ENCODE peak calls at places on chromosomes 12 and 14, in four cellular contexts. One of them, this sample, is unnamed.

GRCh38 chr12:57456145-57456700 is 1.1 kb downstream of the INHBE start:
- DNase-seq in HL-60: no peak
- DNase-seq in K562: peak; percentile 37
- DNase-seq in GM12878: no peak
- DNase-seq in this sample: no peak

GRCh38 chr14:50064993-50065392 is 51.4 kb downstream of the VCPKMT start:
- DNase-seq in K562: no peak
- DNase-seq in GM12878: peak; percentile 98
- DNase-seq in HL-60: peak; percentile 88
- DNase-seq in this sample: peak; percentile 45

GRCh38 chr12:19130224-19131019 is 889 bp downstream of the PLEKHA5 start:
- DNase-seq in K562: peak; percentile 43
- DNase-seq in GM12878: no peak
- DNase-seq in HL-60: peak; percentile 8
- DNase-seq in this sample: peak; percentile 11

GRCh38 chr12:113403435-113404415 is at the start of gene SDS:
- DNase-seq in GM12878: no peak
- DNase-seq in HL-60: peak; percentile 76
- DNase-seq in K562: peak; percentile 56
- DNase-seq in this sample: no peak

GRCh38 chr12:111122458-111122878 is 202.1 kb upstream of the MYL2 start:
- DNase-seq in HL-60: no peak
- DNase-seq in GM12878: no peak
- DNase-seq in K562: no peak
- DNase-seq in this sample: no peak

GRCh38 chr12:49902399-49903350 is 1.0 kb downstream of the FAIM2 start:
- DNase-seq in K562: peak; percentile 72
- DNase-seq in GM12878: no peak
- DNase-seq in HL-60: no peak
- DNase-seq in this sample: no peak

GRCh38 chr12:118187746-118188390 is 51.9 kb downstream of the PEBP1 start:
- DNase-seq in HL-60: no peak
- DNase-seq in GM12878: no peak
- DNase-seq in K562: no peak
- DNase-seq in this sample: no peak

GRCh38 chr12:42588981-42589464 is 523 bp downstream of the PRICKLE1 start:
- DNase-seq in GM12878: no peak
- DNase-seq in K562: peak; percentile 16
- DNase-seq in HL-60: peak; percentile 41
- DNase-seq in this sample: no peak

GRCh38 chr14:59870277-59871165 is at the start of gene RTN1:
- DNase-seq in HL-60: no peak
- DNase-seq in K562: peak; percentile 6
- DNase-seq in GM12878: no peak
- DNase-seq in this sample: peak; percentile 39

GRCh38 chr12:2198088-2198501 is 145.3 kb downstream of the CACNA1C start:
- DNase-seq in HL-60: no peak
- DNase-seq in GM12878: no peak
- DNase-seq in K562: no peak
- DNase-seq in this sample: no peak

GRCh38 chr12:111298583-111299436 is 70.1 kb downstream of the PHETA1 start:
- DNase-seq in HL-60: peak; percentile 18
- DNase-seq in GM12878: no peak
- DNase-seq in K562: peak; percentile 73
- DNase-seq in this sample: peak; percentile 76

GRCh38 chr12:93908846-93909592 is 231.8 kb downstream of the CRADD start:
- DNase-seq in GM12878: no peak
- DNase-seq in K562: no peak
- DNase-seq in HL-60: no peak
- DNase-seq in this sample: no peak

GRCh38 chr12:98417303-98417702 is 98.1 kb upstream of the TMPO start:
- DNase-seq in HL-60: peak; percentile 67
- DNase-seq in GM12878: no peak
- DNase-seq in K562: no peak
- DNase-seq in this sample: no peak

GRCh38 chr12:51662728-51663154 is 71.7 kb downstream of the SCN8A start:
- DNase-seq in K562: no peak
- DNase-seq in GM12878: no peak
- DNase-seq in HL-60: no peak
- DNase-seq in this sample: no peak

GRCh38 chr14:30995674-30996073 is 29.8 kb upstream of the AP4S1 start:
- DNase-seq in GM12878: no peak
- DNase-seq in K562: no peak
- DNase-seq in HL-60: no peak
- DNase-seq in this sample: no peak

GRCh38 chr14:105161314-105161713 is 7.3 kb downstream of the JAG2 start:
- DNase-seq in HL-60: no peak
- DNase-seq in K562: no peak
- DNase-seq in GM12878: no peak
- DNase-seq in this sample: no peak

GRCh38 chr12:129720618-129721017 is 183.2 kb downstream of the TMEM132D start:
- DNase-seq in K562: no peak
- DNase-seq in HL-60: no peak
- DNase-seq in GM12878: no peak
- DNase-seq in this sample: no peak

GRCh38 chr12:977163-977562 is 13.9 kb upstream of the ERC1 start:
- DNase-seq in GM12878: no peak
- DNase-seq in K562: no peak
- DNase-seq in HL-60: no peak
- DNase-seq in this sample: no peak

GRCh38 chr12:9674226-9674590 is 4.7 kb downstream of the CLEC2D start:
- DNase-seq in GM12878: no peak
- DNase-seq in HL-60: no peak
- DNase-seq in K562: no peak
- DNase-seq in this sample: no peak

GRCh38 chr12:132388379-132389015 is 59.1 kb upstream of the GALNT9 start:
- DNase-seq in GM12878: no peak
- DNase-seq in K562: no peak
- DNase-seq in HL-60: no peak
- DNase-seq in this sample: no peak

GRCh38 chr14:101593411-101594181 is 32.3 kb downstream of the DIO3 start:
- DNase-seq in HL-60: no peak
- DNase-seq in K562: no peak
- DNase-seq in GM12878: no peak
- DNase-seq in this sample: no peak

GRCh38 chr14:50099335-50099734 is 17.0 kb downstream of the VCPKMT start:
- DNase-seq in K562: no peak
- DNase-seq in HL-60: no peak
- DNase-seq in GM12878: no peak
- DNase-seq in this sample: no peak

GRCh38 chr14:23339506-23340268 is 13.0 kb downstream of the SLC22A17 start:
- DNase-seq in GM12878: no peak
- DNase-seq in K562: no peak
- DNase-seq in HL-60: no peak
- DNase-seq in this sample: no peak

GRCh38 chr14:88470542-88471440 is 84.0 kb downstream of the PTPN21 start:
- DNase-seq in HL-60: no peak
- DNase-seq in K562: no peak
- DNase-seq in GM12878: no peak
- DNase-seq in this sample: no peak

GRCh38 chr12:57210461-57210860 is 6.1 kb upstream of the NXPH4 start:
- DNase-seq in GM12878: no peak
- DNase-seq in HL-60: no peak
- DNase-seq in K562: no peak
- DNase-seq in this sample: no peak

GRCh38 chr12:67982165-67982563 is 7.1 kb upstream of the IFNG-AS1 start:
- DNase-seq in K562: no peak
- DNase-seq in HL-60: no peak
- DNase-seq in GM12878: no peak
- DNase-seq in this sample: no peak

GRCh38 chr12:113822986-113823385 is 143.1 kb downstream of the RBM19 start:
- DNase-seq in HL-60: no peak
- DNase-seq in K562: peak; percentile 33
- DNase-seq in GM12878: no peak
- DNase-seq in this sample: no peak

GRCh38 chr12:2682301-2683282 is 112.2 kb upstream of the FKBP4 start:
- DNase-seq in HL-60: no peak
- DNase-seq in K562: no peak
- DNase-seq in GM12878: no peak
- DNase-seq in this sample: no peak

DNA sequence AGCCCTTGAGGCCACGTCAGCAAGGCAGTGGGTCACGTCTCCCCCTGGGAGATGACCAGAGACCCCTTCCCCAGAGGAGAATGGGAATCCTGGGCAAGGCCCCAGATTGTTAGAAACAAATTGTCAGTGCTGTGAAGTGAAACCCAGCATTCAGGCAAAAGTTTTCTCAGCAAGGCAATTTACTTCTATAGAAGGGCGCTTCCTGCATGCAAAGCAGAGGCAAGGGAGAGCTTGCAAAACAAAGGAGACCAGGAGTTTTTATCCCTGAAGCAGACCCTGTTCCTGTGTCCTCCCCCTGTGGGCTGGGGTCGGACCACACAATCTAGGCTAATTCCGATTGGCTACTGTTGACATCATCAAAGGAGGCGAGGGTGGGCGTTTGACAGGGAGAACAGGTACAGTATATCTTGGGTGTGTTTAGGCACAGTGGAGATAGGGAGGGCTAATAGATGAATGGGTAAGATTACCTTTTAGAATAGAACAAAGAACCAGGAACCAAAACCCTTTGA is 114.2 kb downstream of the RIN3 start:
- DNase-seq in HL-60: no peak
- DNase-seq in K562: no peak
- DNase-seq in GM12878: no peak
- DNase-seq in this sample: no peak
- TF ChIP-seq SPI1 in HL-60: no peak
- TF ChIP-seq SPI1 in K562: no peak
- TF ChIP-seq SPI1 in GM12878: no peak
- TF ChIP-seq SPI1 in this sample: no peak

DNA sequence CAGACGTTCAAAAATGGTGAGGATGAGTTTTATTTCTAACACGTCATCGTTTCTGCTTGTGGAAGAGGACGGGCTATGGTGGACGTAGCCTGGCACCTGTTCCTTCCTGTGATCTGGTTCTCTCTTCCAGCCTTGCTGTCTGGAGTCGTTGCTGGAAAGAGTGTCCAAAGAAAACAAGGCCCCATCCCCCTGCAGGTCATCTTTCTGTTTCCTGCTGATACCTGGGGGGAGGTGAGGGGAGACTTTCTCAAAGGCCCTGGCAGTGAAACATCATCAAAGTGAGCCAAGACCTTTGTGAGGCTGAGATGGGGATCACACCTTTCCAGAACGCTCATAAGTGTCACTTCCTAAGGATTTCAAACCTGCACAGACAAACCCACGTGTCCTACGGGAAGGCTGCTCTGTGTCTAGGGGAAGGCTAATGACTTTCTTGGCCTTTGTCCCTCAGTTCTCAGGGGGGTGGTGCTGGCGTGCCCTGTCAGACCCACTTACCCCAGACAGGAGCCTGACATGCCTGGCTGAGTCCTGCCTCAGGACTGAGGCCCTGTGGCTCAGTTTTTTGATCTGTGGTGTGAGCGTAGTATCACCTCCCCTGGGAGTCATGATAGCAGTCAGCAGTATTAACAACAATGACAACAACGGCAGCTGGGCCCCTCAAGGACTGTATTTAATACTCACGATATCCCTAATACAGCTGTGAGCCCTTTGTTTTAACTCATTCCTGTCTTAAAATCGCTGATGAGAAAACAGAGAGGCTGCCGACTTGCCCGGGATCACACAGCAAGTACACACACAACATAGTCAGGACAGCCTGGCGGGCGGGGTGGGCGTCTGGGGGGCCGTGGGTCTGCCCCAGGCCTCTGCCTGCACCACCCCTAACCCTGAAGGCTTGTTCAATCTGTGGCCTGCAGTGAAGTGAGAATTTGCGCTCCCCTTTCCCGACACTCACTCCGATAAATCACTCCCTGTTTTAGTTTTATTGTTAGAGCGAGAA is 235.3 kb downstream of the SLC41A2 start:
- DNase-seq in HL-60: no peak
- DNase-seq in K562: no peak
- DNase-seq in GM12878: no peak
- DNase-seq in this sample: no peak
- TF ChIP-seq SPI1 in HL-60: no peak
- TF ChIP-seq SPI1 in K562: no peak
- TF ChIP-seq SPI1 in GM12878: no peak
- TF ChIP-seq SPI1 in this sample: no peak

GRCh38 chr14:61126083-61126962 is 145.3 kb downstream of the SLC38A6 start:
- DNase-seq in GM12878: no peak
- DNase-seq in HL-60: no peak
- DNase-seq in K562: no peak
- DNase-seq in this sample: no peak
- TF ChIP-seq SPI1 in GM12878: no peak
- TF ChIP-seq SPI1 in HL-60: no peak
- TF ChIP-seq SPI1 in K562: no peak
- TF ChIP-seq SPI1 in this sample: no peak

GRCh38 chr12:64103821-64104220 is 118.3 kb downstream of the KICS2 start:
- DNase-seq in K562: no peak
- DNase-seq in HL-60: no peak
- DNase-seq in GM12878: no peak
- DNase-seq in this sample: no peak
- TF ChIP-seq SPI1 in K562: no peak
- TF ChIP-seq SPI1 in HL-60: no peak
- TF ChIP-seq SPI1 in GM12878: no peak
- TF ChIP-seq SPI1 in this sample: no peak

GRCh38 chr12:4562034-4562657 is at the start of gene DYRK4:
- DNase-seq in K562: peak; percentile 77
- DNase-seq in HL-60: no peak
- DNase-seq in GM12878: no peak
- DNase-seq in this sample: no peak
- TF ChIP-seq SPI1 in K562: no peak
- TF ChIP-seq SPI1 in HL-60: no peak
- TF ChIP-seq SPI1 in GM12878: no peak
- TF ChIP-seq SPI1 in this sample: no peak

GRCh38 chr12:12916135-12916956 is 25.0 kb downstream of the GPRC5A start:
- DNase-seq in HL-60: peak; percentile 52
- DNase-seq in K562: peak; percentile 70
- DNase-seq in GM12878: no peak
- DNase-seq in this sample: peak; percentile 58

GRCh38 chr12:12909995-12910391 is 18.6 kb downstream of the GPRC5A start:
- DNase-seq in HL-60: no peak
- DNase-seq in K562: no peak
- DNase-seq in GM12878: no peak
- DNase-seq in this sample: no peak

GRCh38 chr12:12915654-12916053 is 24.3 kb downstream of the GPRC5A start:
- DNase-seq in K562: no peak
- DNase-seq in GM12878: no peak
- DNase-seq in HL-60: no peak
- DNase-seq in this sample: no peak

GRCh38 chr12:12909228-12909994 is 18.0 kb downstream of the GPRC5A start:
- DNase-seq in HL-60: no peak
- DNase-seq in K562: no peak
- DNase-seq in GM12878: no peak
- DNase-seq in this sample: peak; percentile 24

GRCh38 chr12:12913626-12914388 is 22.4 kb downstream of the GPRC5A start:
- DNase-seq in K562: no peak
- DNase-seq in GM12878: no peak
- DNase-seq in HL-60: no peak
- DNase-seq in this sample: no peak
- TF ChIP-seq SPI1 in K562: no peak
- TF ChIP-seq SPI1 in GM12878: no peak
- TF ChIP-seq SPI1 in HL-60: no peak
- TF ChIP-seq SPI1 in this sample: no peak

DNA sequence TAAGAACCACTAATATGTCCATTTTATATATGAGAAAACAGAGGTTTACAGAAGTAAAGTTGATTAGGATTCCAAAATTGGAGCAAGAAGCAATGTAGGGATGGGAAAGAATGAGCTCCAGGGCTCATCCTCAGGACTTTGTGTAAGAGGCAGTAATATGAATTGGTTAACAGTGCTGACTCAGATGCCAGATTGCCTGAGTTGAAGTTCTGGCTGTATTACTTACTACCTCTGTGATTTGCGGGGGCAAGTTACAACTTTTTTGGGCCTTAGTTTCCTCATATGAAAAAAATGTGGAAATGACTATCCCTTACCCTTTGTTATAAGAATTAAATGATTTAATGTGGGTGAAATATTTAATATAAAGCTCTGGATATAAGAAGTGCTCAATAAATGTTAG is 35.1 kb upstream of the PPP2R5E start:
- DNase-seq in HL-60: no peak
- DNase-seq in K562: no peak
- DNase-seq in GM12878: no peak
- DNase-seq in this sample: no peak
- TF ChIP-seq SPI1 in HL-60: no peak
- TF ChIP-seq SPI1 in K562: no peak
- TF ChIP-seq SPI1 in GM12878: no peak
- TF ChIP-seq SPI1 in this sample: no peak

This sample was measured in GM12891.